ENCODE peak calls at places on chromosomes 6 and 20, in six cellular contexts. One of them, this sample, is unnamed.

GRCh38 chr20:59939052-59939878 is 840 bp downstream of the PPP1R3D start:
- DNase-seq in T47D: no peak
- DNase-seq in AG04449: no peak
- DNase-seq in AG08395: no peak
- DNase-seq in nucleus accumbens: no peak
- DNase-seq in cardiac fibroblast: peak
- DNase-seq in this sample: no peak

GRCh38 chr20:8568068-8568467 is 436.0 kb downstream of the PLCB1 start:
- DNase-seq in T47D: no peak
- DNase-seq in AG04449: no peak
- DNase-seq in nucleus accumbens: no peak
- DNase-seq in cardiac fibroblast: peak
- DNase-seq in AG08395: no peak
- DNase-seq in this sample: no peak

GRCh38 chr6:148179786-148180185 is 162.9 kb upstream of the SASH1 start:
- DNase-seq in T47D: no peak
- DNase-seq in cardiac fibroblast: peak
- DNase-seq in AG04449: no peak
- DNase-seq in AG08395: peak
- DNase-seq in nucleus accumbens: peak
- DNase-seq in this sample: no peak

GRCh38 chr6:31362751-31363150 is 5.8 kb upstream of the HLA-B start:
- DNase-seq in T47D: no peak
- DNase-seq in AG04449: no peak
- DNase-seq in AG08395: no peak
- DNase-seq in nucleus accumbens: no peak
- DNase-seq in cardiac fibroblast: no peak
- DNase-seq in this sample: no peak

GRCh38 chr6:168043848-168044415 is 35.1 kb downstream of the FRMD1 start:
- DNase-seq in AG04449: no peak
- DNase-seq in T47D: no peak
- DNase-seq in AG08395: no peak
- DNase-seq in cardiac fibroblast: no peak
- DNase-seq in nucleus accumbens: no peak
- DNase-seq in this sample: no peak

GRCh38 chr6:6966127-6966526 is 141.6 kb upstream of the RREB1 start:
- DNase-seq in AG04449: no peak
- DNase-seq in T47D: no peak
- DNase-seq in cardiac fibroblast: no peak
- DNase-seq in AG08395: no peak
- DNase-seq in nucleus accumbens: no peak
- DNase-seq in this sample: no peak

GRCh38 chr6:39361657-39362486 is 39.4 kb upstream of the KCNK16 start:
- DNase-seq in cardiac fibroblast: peak
- DNase-seq in AG08395: peak
- DNase-seq in T47D: peak
- DNase-seq in nucleus accumbens: peak
- DNase-seq in AG04449: no peak
- DNase-seq in this sample: peak

GRCh38 chr6:156752666-156753301 is 24.4 kb upstream of the ARID1B start:
- DNase-seq in AG04449: no peak
- DNase-seq in nucleus accumbens: no peak
- DNase-seq in T47D: no peak
- DNase-seq in cardiac fibroblast: no peak
- DNase-seq in AG08395: no peak
- DNase-seq in this sample: no peak

GRCh38 chr6:142885182-142885867 is 59.7 kb downstream of the HIVEP2 start:
- DNase-seq in T47D: no peak
- DNase-seq in cardiac fibroblast: peak
- DNase-seq in nucleus accumbens: no peak
- DNase-seq in AG04449: peak
- DNase-seq in AG08395: peak
- DNase-seq in this sample: no peak

GRCh38 chr6:30041821-30042220 is 19.2 kb upstream of the POLR1H start:
- DNase-seq in cardiac fibroblast: no peak
- DNase-seq in nucleus accumbens: no peak
- DNase-seq in AG08395: no peak
- DNase-seq in AG04449: no peak
- DNase-seq in T47D: no peak
- DNase-seq in this sample: no peak

GRCh38 chr20:19903168-19903676 is 113.9 kb upstream of the NAA20 start:
- DNase-seq in nucleus accumbens: no peak
- DNase-seq in AG04449: no peak
- DNase-seq in AG08395: no peak
- DNase-seq in cardiac fibroblast: peak
- DNase-seq in T47D: peak
- DNase-seq in this sample: peak

GRCh38 chr6:16130932-16131387 is 2.1 kb downstream of the MYLIP start:
- DNase-seq in cardiac fibroblast: peak
- DNase-seq in AG04449: no peak
- DNase-seq in AG08395: peak
- DNase-seq in nucleus accumbens: no peak
- DNase-seq in T47D: no peak
- DNase-seq in this sample: peak